ENCODE peak calls at places on chromosomes 3 and 15, in four cellular contexts. One of them, this sample, is unnamed.

GRCh38 chr15:49621327-49622210 is 721 bp downstream of the DTWD1 start:
- DNase-seq in HCT116: no peak
- DNase-seq in GM12878: no peak
- DNase-seq in HepG2: no peak
- DNase-seq in this sample: no peak

GRCh38 chr15:85771781-85772445 is 22.8 kb downstream of the KLHL25 start:
- DNase-seq in HCT116: no peak
- DNase-seq in GM12878: no peak
- DNase-seq in HepG2: no peak
- DNase-seq in this sample: no peak

GRCh38 chr3:50627407-50628051 is 10.6 kb downstream of the MAPKAPK3 start:
- DNase-seq in HCT116: peak; percentile 88
- DNase-seq in GM12878: no peak
- DNase-seq in HepG2: no peak
- DNase-seq in this sample: no peak

GRCh38 chr15:37774961-37775360 is 159.5 kb upstream of the TMCO5A start:
- DNase-seq in HCT116: no peak
- DNase-seq in GM12878: no peak
- DNase-seq in HepG2: no peak
- DNase-seq in this sample: no peak

GRCh38 chr3:62876064-62876463 is 848 bp upstream of the CADPS start:
- DNase-seq in HCT116: no peak
- DNase-seq in GM12878: no peak
- DNase-seq in HepG2: peak; percentile 20
- DNase-seq in this sample: peak; percentile 74

GRCh38 chr3:16513141-16514020 is at the start of gene RFTN1:
- DNase-seq in HCT116: no peak
- DNase-seq in GM12878: no peak
- DNase-seq in HepG2: no peak
- DNase-seq in this sample: peak; percentile 38

GRCh38 chr3:153621988-153622387 is 460.0 kb downstream of the RAP2B start:
- DNase-seq in HCT116: no peak
- DNase-seq in GM12878: peak; percentile 34
- DNase-seq in HepG2: no peak
- DNase-seq in this sample: no peak

GRCh38 chr15:26106556-26106955 is 243.4 kb upstream of the ATP10A start:
- DNase-seq in HCT116: no peak
- DNase-seq in GM12878: no peak
- DNase-seq in HepG2: no peak
- DNase-seq in this sample: no peak

GRCh38 chr3:22542311-22542710 is 660.8 kb upstream of the UBE2E2 start:
- DNase-seq in HCT116: no peak
- DNase-seq in GM12878: no peak
- DNase-seq in HepG2: no peak
- DNase-seq in this sample: no peak

GRCh38 chr3:184377882-184378445 is at the start of gene THPO:
- DNase-seq in HCT116: no peak
- DNase-seq in GM12878: no peak
- DNase-seq in HepG2: peak; percentile 90
- DNase-seq in this sample: peak; percentile 39

GRCh38 chr3:171829841-171830559 is 13.1 kb upstream of the TMEM212 start:
- DNase-seq in HCT116: no peak
- DNase-seq in GM12878: no peak
- DNase-seq in HepG2: peak; percentile 81
- DNase-seq in this sample: peak; percentile 91

GRCh38 chr3:73637042-73637441 is 12.3 kb upstream of the PDZRN3 start:
- DNase-seq in HCT116: no peak
- DNase-seq in GM12878: no peak
- DNase-seq in HepG2: no peak
- DNase-seq in this sample: no peak

GRCh38 chr15:42332331-42332730 is 27.0 kb upstream of the CAPN3 start:
- DNase-seq in HCT116: no peak
- DNase-seq in GM12878: no peak
- DNase-seq in HepG2: no peak
- DNase-seq in this sample: no peak

GRCh38 chr3:3178498-3179328 is 778 bp downstream of the CRBN start:
- DNase-seq in HCT116: no peak
- DNase-seq in GM12878: no peak
- DNase-seq in HepG2: no peak
- DNase-seq in this sample: no peak

GRCh38 chr15:83843511-83843910 is 189.6 kb downstream of the ADAMTSL3 start:
- DNase-seq in HCT116: no peak
- DNase-seq in GM12878: no peak
- DNase-seq in HepG2: no peak
- DNase-seq in this sample: no peak

GRCh38 chr3:16761576-16761975 is 123.2 kb upstream of the PLCL2 start:
- DNase-seq in HCT116: no peak
- DNase-seq in GM12878: no peak
- DNase-seq in HepG2: no peak
- DNase-seq in this sample: no peak

GRCh38 chr15:23038741-23039150 is 623 bp downstream of the TUBGCP5 start:
- DNase-seq in HCT116: no peak
- DNase-seq in GM12878: no peak
- DNase-seq in HepG2: peak; percentile 24
- DNase-seq in this sample: peak; percentile 16

GRCh38 chr3:48214225-48214624 is 9.1 kb upstream of the CAMP start:
- DNase-seq in HCT116: no peak
- DNase-seq in GM12878: no peak
- DNase-seq in HepG2: no peak
- DNase-seq in this sample: no peak

GRCh38 chr3:109018828-109019227 is 65.1 kb upstream of the GUCA1C start:
- DNase-seq in HCT116: no peak
- DNase-seq in GM12878: no peak
- DNase-seq in HepG2: peak; percentile 5
- DNase-seq in this sample: no peak

GRCh38 chr3:159252772-159253384 is 451.0 kb downstream of the MFSD1 start:
- DNase-seq in HCT116: peak; percentile 70
- DNase-seq in GM12878: peak; percentile 11
- DNase-seq in HepG2: peak; percentile 10
- DNase-seq in this sample: peak; percentile 79

DNA sequence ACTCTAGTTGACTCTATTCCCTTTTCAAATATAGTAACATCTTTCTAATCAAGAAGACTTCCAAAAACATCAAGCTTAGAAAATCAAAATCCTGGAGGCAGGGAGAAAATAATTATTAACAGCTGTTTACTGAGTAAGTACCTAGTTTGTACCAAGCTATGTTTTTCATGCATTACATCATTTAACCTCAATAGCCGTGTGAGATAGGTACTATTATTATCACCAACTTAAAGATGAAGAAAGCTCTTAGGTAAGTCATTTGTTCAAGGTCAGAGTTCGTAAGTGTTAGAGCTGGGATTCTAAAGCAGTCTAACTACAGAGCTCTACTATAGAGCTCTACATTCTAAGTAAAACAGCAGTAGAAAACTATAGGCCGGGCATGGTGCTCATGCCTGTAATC is 41.6 kb downstream of the GSK3B start:
- DNase-seq in HCT116: no peak
- DNase-seq in GM12878: no peak
- DNase-seq in HepG2: no peak
- DNase-seq in this sample: no peak
- TF ChIP-seq JUND in HCT116: no peak
- TF ChIP-seq JUND in GM12878: no peak
- TF ChIP-seq JUND in HepG2: no peak
- TF ChIP-seq JUND in this sample: no peak

GRCh38 chr15:31347981-31348803 is 21.6 kb downstream of the KLF13 start:
- DNase-seq in HCT116: no peak
- DNase-seq in GM12878: no peak
- DNase-seq in HepG2: no peak
- DNase-seq in this sample: no peak

GRCh38 chr15:31347067-31347975 is 20.7 kb downstream of the KLF13 start:
- DNase-seq in HCT116: no peak
- DNase-seq in GM12878: no peak
- DNase-seq in HepG2: no peak
- DNase-seq in this sample: no peak

GRCh38 chr15:31352283-31352880 is 25.7 kb downstream of the KLF13 start:
- DNase-seq in HCT116: no peak
- DNase-seq in GM12878: no peak
- DNase-seq in HepG2: no peak
- DNase-seq in this sample: no peak

GRCh38 chr15:31350771-31351170 is 24.1 kb downstream of the KLF13 start:
- DNase-seq in HCT116: no peak
- DNase-seq in GM12878: no peak
- DNase-seq in HepG2: no peak
- DNase-seq in this sample: no peak

GRCh38 chr15:31349233-31350141 is 22.9 kb downstream of the KLF13 start:
- DNase-seq in HCT116: no peak
- DNase-seq in GM12878: no peak
- DNase-seq in HepG2: no peak
- DNase-seq in this sample: no peak
- TF ChIP-seq JUND in HCT116: no peak
- TF ChIP-seq JUND in GM12878: no peak
- TF ChIP-seq JUND in HepG2: no peak
- TF ChIP-seq JUND in this sample: no peak

DNA sequence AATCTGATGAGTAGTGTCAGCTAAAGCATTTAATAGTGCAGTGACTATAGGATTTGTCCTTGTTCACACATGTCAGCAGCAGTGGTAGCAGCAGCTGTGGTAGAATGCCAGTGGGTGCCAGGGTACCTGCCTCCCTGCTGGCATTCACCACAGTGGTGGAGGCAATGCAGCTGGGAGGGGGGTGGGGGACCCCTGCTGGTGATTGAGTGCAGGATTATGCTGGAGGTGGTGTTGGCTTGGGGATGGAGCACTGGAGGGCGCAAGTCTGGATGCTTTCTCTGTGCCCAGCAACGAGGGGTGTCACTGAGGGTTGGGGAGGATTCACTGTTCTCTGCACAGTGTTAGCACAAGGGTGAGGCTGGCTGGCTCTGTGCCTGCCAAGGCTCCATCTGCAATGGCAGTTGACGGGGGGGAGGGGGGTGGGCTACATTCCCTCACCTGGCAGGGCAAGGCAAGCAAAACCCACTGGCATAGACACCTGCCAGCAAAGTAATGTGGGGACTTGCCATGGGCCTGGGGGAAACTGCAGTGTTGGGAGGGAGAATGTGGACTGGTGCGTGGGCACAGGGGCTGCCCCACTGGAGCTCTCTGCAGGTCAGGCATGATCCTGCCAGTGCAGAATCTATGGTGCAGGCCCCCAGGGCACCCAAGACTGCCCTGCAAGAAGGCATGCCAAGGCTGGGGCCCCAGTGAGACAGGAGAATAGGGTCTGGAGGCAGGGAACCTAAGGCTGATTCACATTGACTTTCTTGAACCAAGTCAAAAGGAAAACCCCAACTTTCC is 64.3 kb downstream of the MINDY4B start:
- DNase-seq in HCT116: no peak
- DNase-seq in GM12878: no peak
- DNase-seq in HepG2: peak; percentile 5
- DNase-seq in this sample: no peak
- TF ChIP-seq JUND in HCT116: no peak
- TF ChIP-seq JUND in GM12878: no peak
- TF ChIP-seq JUND in HepG2: no peak
- TF ChIP-seq JUND in this sample: no peak

DNA sequence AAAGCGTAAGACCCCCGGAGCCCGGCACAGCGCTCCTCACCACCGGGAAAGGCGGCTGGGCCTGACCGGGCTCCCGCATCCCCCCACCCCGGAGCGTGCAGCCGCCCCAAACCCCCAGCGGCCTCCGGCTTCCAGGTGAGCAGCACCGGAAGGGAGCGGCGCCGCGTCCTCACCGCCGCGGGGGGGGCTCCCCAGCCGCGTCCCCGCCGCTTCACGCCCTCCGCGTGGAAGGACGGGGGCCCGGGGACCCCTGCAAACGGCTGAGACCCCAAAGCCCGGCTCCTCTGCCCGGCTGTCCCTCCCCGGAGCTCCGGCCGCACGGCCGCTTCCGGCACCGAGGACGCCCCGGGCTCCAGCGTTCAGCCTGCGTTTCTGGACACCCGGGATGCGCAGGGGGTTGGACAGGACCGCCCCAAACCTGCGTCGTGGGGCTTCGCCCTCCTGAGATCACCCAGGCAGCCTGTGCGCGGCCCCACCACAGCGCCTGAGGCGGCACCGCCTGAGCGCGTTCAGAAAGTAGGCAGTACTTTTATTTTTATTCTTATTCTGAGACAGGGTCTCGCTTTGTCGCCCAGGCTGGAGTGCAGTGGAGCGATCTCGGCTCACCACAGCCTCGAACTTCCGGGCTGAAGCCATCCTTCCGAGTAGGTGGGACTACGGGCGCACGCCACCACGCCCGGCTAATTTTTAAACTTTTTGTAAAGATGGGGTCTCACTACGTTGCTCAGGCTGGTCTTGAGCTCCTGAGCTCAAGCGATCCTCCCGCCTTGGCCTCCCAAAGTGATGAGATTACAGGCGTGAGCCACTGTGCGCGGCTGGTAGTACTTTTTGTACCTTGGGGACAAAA is 51.6 kb upstream of the BLM start:
- DNase-seq in HCT116: peak; percentile 41
- DNase-seq in GM12878: peak; percentile 74
- DNase-seq in HepG2: peak; percentile 21
- DNase-seq in this sample: peak; percentile 80
- TF ChIP-seq JUND in HCT116: no peak
- TF ChIP-seq JUND in GM12878: no peak
- TF ChIP-seq JUND in HepG2: no peak
- TF ChIP-seq JUND in this sample: no peak

DNA sequence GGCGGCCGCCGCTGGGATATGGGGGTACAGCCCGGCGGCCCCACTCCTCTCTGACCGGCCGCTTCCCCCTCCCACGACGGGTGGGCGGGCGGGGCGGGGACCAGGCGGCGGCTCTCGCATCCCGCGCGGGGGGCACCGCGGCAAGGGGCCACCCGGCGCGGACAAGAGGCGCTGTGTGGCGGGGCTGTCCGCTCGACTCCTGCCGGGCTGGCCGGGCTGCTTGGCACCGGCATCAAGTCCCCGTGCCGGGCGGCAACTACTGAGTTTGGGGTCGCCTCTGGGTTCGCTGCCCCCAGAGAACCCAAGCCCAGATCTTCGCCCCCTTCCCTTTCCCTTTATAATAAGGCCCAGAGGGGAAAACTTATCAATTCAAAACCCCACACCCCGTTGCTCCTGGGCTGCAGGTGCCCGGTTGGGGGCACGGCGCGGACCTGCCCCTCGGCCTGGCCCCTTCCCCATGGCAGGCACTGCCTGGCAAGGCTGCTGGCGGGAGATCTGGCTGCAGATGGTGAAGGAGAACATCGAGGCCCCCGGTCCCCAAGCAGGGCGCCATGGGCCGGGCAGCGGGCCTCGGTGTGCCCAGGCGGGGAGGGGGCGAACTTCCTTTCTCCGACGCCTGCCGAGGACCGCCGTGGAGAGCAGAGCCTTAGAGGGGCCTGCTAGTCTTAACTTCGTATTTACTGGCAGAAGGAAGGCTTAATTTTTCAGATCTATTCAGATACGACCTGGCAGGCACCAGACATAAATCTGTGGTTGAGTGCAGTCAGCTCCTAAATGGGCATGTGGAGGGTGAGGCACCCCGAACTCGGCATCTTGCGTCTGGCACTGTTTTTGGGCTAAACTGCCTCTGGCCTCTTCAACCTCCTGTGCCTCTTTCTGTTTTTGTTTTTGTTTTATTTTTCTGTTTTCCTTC is 913 bp downstream of the APBA2 start:
- DNase-seq in HCT116: no peak
- DNase-seq in GM12878: no peak
- DNase-seq in HepG2: no peak
- DNase-seq in this sample: no peak
- TF ChIP-seq JUND in HCT116: no peak
- TF ChIP-seq JUND in GM12878: no peak
- TF ChIP-seq JUND in HepG2: no peak
- TF ChIP-seq JUND in this sample: no peak

GRCh38 chr3:99730870-99731269 is 86.8 kb upstream of the CMSS1 start:
- DNase-seq in HCT116: no peak
- DNase-seq in GM12878: no peak
- DNase-seq in HepG2: no peak
- DNase-seq in this sample: no peak
- TF ChIP-seq JUND in HCT116: no peak
- TF ChIP-seq JUND in GM12878: no peak
- TF ChIP-seq JUND in HepG2: no peak
- TF ChIP-seq JUND in this sample: no peak